ENCODE peak calls at places on chromosomes 6 and 20, in six cellular contexts. One of them, this sample, is unnamed.

GRCh38 chr20:3889489-3890409 is 562 bp downstream of the PANK2 start:
- DNase-seq in A549: peak
- DNase-seq in K562: peak
- DNase-seq in HepG2: peak
- DNase-seq in endothelial cell of umbilical vein: peak
- DNase-seq in H1: peak
- DNase-seq in this sample: peak

GRCh38 chr6:35948725-35949124 is 27.8 kb upstream of the SRPK1 start:
- DNase-seq in A549: peak
- DNase-seq in K562: no peak
- DNase-seq in HepG2: peak
- DNase-seq in endothelial cell of umbilical vein: peak
- DNase-seq in H1: no peak
- DNase-seq in this sample: peak

GRCh38 chr20:48831702-48832422 is 4.1 kb upstream of the PREX1 start:
- DNase-seq in A549: peak
- DNase-seq in K562: peak
- DNase-seq in HepG2: no peak
- DNase-seq in endothelial cell of umbilical vein: peak
- DNase-seq in H1: no peak
- DNase-seq in this sample: no peak

GRCh38 chr20:21520702-21521595 is 7.1 kb upstream of the NKX2-2 start:
- DNase-seq in A549: no peak
- DNase-seq in K562: no peak
- DNase-seq in HepG2: no peak
- DNase-seq in endothelial cell of umbilical vein: no peak
- DNase-seq in H1: no peak
- DNase-seq in this sample: peak

GRCh38 chr6:166716910-166717617 is 90.0 kb upstream of the RPS6KA2 start:
- DNase-seq in A549: no peak
- DNase-seq in K562: no peak
- DNase-seq in HepG2: no peak
- DNase-seq in endothelial cell of umbilical vein: no peak
- DNase-seq in H1: no peak
- DNase-seq in this sample: no peak

GRCh38 chr6:158649289-158650143 is at the start of gene SYTL3:
- DNase-seq in A549: no peak
- DNase-seq in K562: no peak
- DNase-seq in HepG2: no peak
- DNase-seq in endothelial cell of umbilical vein: peak
- DNase-seq in H1: no peak
- DNase-seq in this sample: no peak

GRCh38 chr6:10901751-10902150 is 14.9 kb downstream of the SYCP2L start:
- DNase-seq in A549: no peak
- DNase-seq in K562: no peak
- DNase-seq in HepG2: no peak
- DNase-seq in endothelial cell of umbilical vein: no peak
- DNase-seq in H1: no peak
- DNase-seq in this sample: no peak

GRCh38 chr6:44739163-44739562 is 351.7 kb downstream of the CDC5L start:
- DNase-seq in A549: no peak
- DNase-seq in K562: no peak
- DNase-seq in HepG2: no peak
- DNase-seq in endothelial cell of umbilical vein: no peak
- DNase-seq in H1: no peak
- DNase-seq in this sample: no peak

GRCh38 chr20:35561268-35561667 is 19.4 kb downstream of the ERGIC3 start:
- DNase-seq in A549: peak
- DNase-seq in K562: no peak
- DNase-seq in HepG2: peak
- DNase-seq in endothelial cell of umbilical vein: peak
- DNase-seq in H1: peak
- DNase-seq in this sample: peak
- TF ChIP-seq JUN in A549: no peak
- TF ChIP-seq JUN in K562: no peak
- TF ChIP-seq JUN in HepG2: no peak
- TF ChIP-seq JUN in endothelial cell of umbilical vein: no peak
- TF ChIP-seq JUN in H1: no peak
- TF ChIP-seq JUN in this sample: no peak

GRCh38 chr6:152386131-152386530 is 251.0 kb downstream of the SYNE1 start:
- DNase-seq in A549: peak
- DNase-seq in K562: no peak
- DNase-seq in HepG2: no peak
- DNase-seq in endothelial cell of umbilical vein: no peak
- DNase-seq in H1: no peak
- DNase-seq in this sample: no peak

GRCh38 chr6:152375200-152375599 is 262.0 kb downstream of the SYNE1 start:
- DNase-seq in A549: no peak
- DNase-seq in K562: no peak
- DNase-seq in HepG2: no peak
- DNase-seq in endothelial cell of umbilical vein: no peak
- DNase-seq in H1: no peak
- DNase-seq in this sample: no peak

GRCh38 chr6:152378154-152378553 is 259.0 kb downstream of the SYNE1 start:
- DNase-seq in A549: no peak
- DNase-seq in K562: no peak
- DNase-seq in HepG2: peak
- DNase-seq in endothelial cell of umbilical vein: no peak
- DNase-seq in H1: no peak
- DNase-seq in this sample: no peak

GRCh38 chr6:152380993-152381898 is 255.9 kb downstream of the SYNE1 start:
- DNase-seq in A549: peak
- DNase-seq in K562: no peak
- DNase-seq in HepG2: peak
- DNase-seq in endothelial cell of umbilical vein: peak
- DNase-seq in H1: no peak
- DNase-seq in this sample: no peak

DNA sequence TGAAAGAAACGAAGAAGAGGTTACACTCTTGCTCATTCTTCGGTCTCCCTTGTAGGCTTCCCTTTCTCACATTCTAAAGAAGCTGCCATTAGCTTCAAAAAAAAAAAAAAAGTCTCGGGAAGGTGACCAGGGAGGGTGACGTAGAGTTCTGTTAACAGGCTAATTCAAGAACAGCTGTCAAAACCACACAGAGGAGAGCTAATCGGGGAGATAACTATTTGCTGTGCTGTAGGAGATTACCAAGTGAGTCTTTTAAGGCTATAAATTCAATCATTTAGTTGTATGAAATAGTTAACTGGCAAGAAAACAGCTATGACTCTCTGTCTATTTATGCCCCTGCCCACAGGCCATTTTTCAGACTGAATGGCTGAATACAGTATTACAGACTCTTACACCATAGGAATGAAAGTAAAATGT is 256.8 kb downstream of the SYNE1 start:
- DNase-seq in A549: peak
- DNase-seq in K562: no peak
- DNase-seq in HepG2: peak
- DNase-seq in endothelial cell of umbilical vein: peak
- DNase-seq in H1: no peak
- DNase-seq in this sample: no peak
- TF ChIP-seq JUN in A549: no peak
- TF ChIP-seq JUN in K562: no peak
- TF ChIP-seq JUN in HepG2: no peak
- TF ChIP-seq JUN in endothelial cell of umbilical vein: no peak
- TF ChIP-seq JUN in H1: no peak
- TF ChIP-seq JUN in this sample: no peak

GRCh38 chr6:20952605-20953004 is 418.3 kb downstream of the CDKAL1 start:
- DNase-seq in A549: no peak
- DNase-seq in K562: no peak
- DNase-seq in HepG2: peak
- DNase-seq in endothelial cell of umbilical vein: peak
- DNase-seq in H1: no peak
- DNase-seq in this sample: no peak

GRCh38 chr6:20953019-20953418 is 418.8 kb downstream of the CDKAL1 start:
- DNase-seq in A549: no peak
- DNase-seq in K562: no peak
- DNase-seq in HepG2: no peak
- DNase-seq in endothelial cell of umbilical vein: peak
- DNase-seq in H1: no peak
- DNase-seq in this sample: no peak

GRCh38 chr6:20960067-20960466 is 425.8 kb downstream of the CDKAL1 start:
- DNase-seq in A549: no peak
- DNase-seq in K562: no peak
- DNase-seq in HepG2: no peak
- DNase-seq in endothelial cell of umbilical vein: no peak
- DNase-seq in H1: no peak
- DNase-seq in this sample: no peak

GRCh38 chr6:20955751-20956150 is 421.5 kb downstream of the CDKAL1 start:
- DNase-seq in A549: no peak
- DNase-seq in K562: no peak
- DNase-seq in HepG2: no peak
- DNase-seq in endothelial cell of umbilical vein: no peak
- DNase-seq in H1: no peak
- DNase-seq in this sample: no peak

DNA sequence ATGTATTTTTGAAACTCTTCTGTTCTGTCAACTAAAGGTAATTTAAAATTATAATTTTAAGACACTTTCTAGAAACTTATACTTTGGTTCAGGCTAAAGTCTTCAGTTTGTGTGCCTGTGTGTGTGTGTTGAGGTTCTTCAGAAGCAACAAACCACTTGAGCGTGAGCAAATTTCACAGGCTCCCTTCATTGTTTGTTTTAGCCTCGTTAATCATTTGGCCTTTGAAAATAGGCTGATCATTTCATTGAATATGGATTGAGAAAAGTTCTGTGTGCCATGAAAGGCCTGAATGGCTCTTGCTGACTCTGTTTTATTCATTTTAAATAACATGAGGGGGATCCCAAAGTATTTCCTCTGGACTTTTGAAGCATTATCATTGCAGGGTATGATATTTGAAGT is 420.1 kb downstream of the CDKAL1 start:
- DNase-seq in A549: no peak
- DNase-seq in K562: no peak
- DNase-seq in HepG2: no peak
- DNase-seq in endothelial cell of umbilical vein: peak
- DNase-seq in H1: no peak
- DNase-seq in this sample: no peak
- TF ChIP-seq JUN in A549: no peak
- TF ChIP-seq JUN in K562: no peak
- TF ChIP-seq JUN in HepG2: no peak
- TF ChIP-seq JUN in endothelial cell of umbilical vein: no peak
- TF ChIP-seq JUN in H1: no peak
- TF ChIP-seq JUN in this sample: no peak

GRCh38 chr20:47027042-47027441 is 132.4 kb downstream of the EYA2 start:
- DNase-seq in A549: no peak
- DNase-seq in K562: no peak
- DNase-seq in HepG2: no peak
- DNase-seq in endothelial cell of umbilical vein: no peak
- DNase-seq in H1: no peak
- DNase-seq in this sample: no peak
- TF ChIP-seq JUN in A549: no peak
- TF ChIP-seq JUN in K562: no peak
- TF ChIP-seq JUN in HepG2: no peak
- TF ChIP-seq JUN in endothelial cell of umbilical vein: no peak
- TF ChIP-seq JUN in H1: no peak
- TF ChIP-seq JUN in this sample: no peak

GRCh38 chr6:165047952-165048351 is 261.5 kb downstream of the C6orf118 start:
- DNase-seq in A549: no peak
- DNase-seq in K562: no peak
- DNase-seq in HepG2: no peak
- DNase-seq in endothelial cell of umbilical vein: no peak
- DNase-seq in H1: no peak
- DNase-seq in this sample: no peak

GRCh38 chr6:165045631-165046030 is 263.8 kb downstream of the C6orf118 start:
- DNase-seq in A549: no peak
- DNase-seq in K562: no peak
- DNase-seq in HepG2: no peak
- DNase-seq in endothelial cell of umbilical vein: no peak
- DNase-seq in H1: no peak
- DNase-seq in this sample: no peak

GRCh38 chr6:165042912-165043311 is 266.5 kb downstream of the C6orf118 start:
- DNase-seq in A549: no peak
- DNase-seq in K562: no peak
- DNase-seq in HepG2: no peak
- DNase-seq in endothelial cell of umbilical vein: no peak
- DNase-seq in H1: no peak
- DNase-seq in this sample: peak
- TF ChIP-seq JUN in A549: no peak
- TF ChIP-seq JUN in K562: no peak
- TF ChIP-seq JUN in HepG2: no peak
- TF ChIP-seq JUN in endothelial cell of umbilical vein: no peak
- TF ChIP-seq JUN in H1: no peak
- TF ChIP-seq JUN in this sample: no peak

GRCh38 chr6:106799008-106799952 is 169.9 kb downstream of the QRSL1 start:
- DNase-seq in A549: peak
- DNase-seq in K562: no peak
- DNase-seq in HepG2: peak
- DNase-seq in endothelial cell of umbilical vein: no peak
- DNase-seq in H1: no peak
- DNase-seq in this sample: no peak
- TF ChIP-seq JUN in A549: no peak
- TF ChIP-seq JUN in K562: no peak
- TF ChIP-seq JUN in HepG2: no peak
- TF ChIP-seq JUN in endothelial cell of umbilical vein: no peak
- TF ChIP-seq JUN in H1: no peak
- TF ChIP-seq JUN in this sample: no peak

GRCh38 chr6:32427218-32427617 is 12.5 kb upstream of the HLA-DRA start:
- DNase-seq in A549: no peak
- DNase-seq in K562: no peak
- DNase-seq in HepG2: peak
- DNase-seq in endothelial cell of umbilical vein: peak
- DNase-seq in H1: no peak
- DNase-seq in this sample: no peak
- TF ChIP-seq JUN in A549: no peak
- TF ChIP-seq JUN in K562: no peak
- TF ChIP-seq JUN in HepG2: no peak
- TF ChIP-seq JUN in endothelial cell of umbilical vein: no peak
- TF ChIP-seq JUN in H1: no peak
- TF ChIP-seq JUN in this sample: no peak

GRCh38 chr6:77368660-77369313 is 94.5 kb downstream of the HTR1B start:
- DNase-seq in A549: no peak
- DNase-seq in K562: no peak
- DNase-seq in HepG2: no peak
- DNase-seq in endothelial cell of umbilical vein: peak
- DNase-seq in H1: peak
- DNase-seq in this sample: peak

GRCh38 chr6:77373955-77374354 is 89.3 kb downstream of the HTR1B start:
- DNase-seq in A549: no peak
- DNase-seq in K562: no peak
- DNase-seq in HepG2: no peak
- DNase-seq in endothelial cell of umbilical vein: no peak
- DNase-seq in H1: no peak
- DNase-seq in this sample: no peak
- TF ChIP-seq JUN in A549: no peak
- TF ChIP-seq JUN in K562: no peak
- TF ChIP-seq JUN in HepG2: no peak
- TF ChIP-seq JUN in endothelial cell of umbilical vein: no peak
- TF ChIP-seq JUN in H1: no peak
- TF ChIP-seq JUN in this sample: no peak

GRCh38 chr6:135183532-135184440 is 2.7 kb downstream of the MYB start:
- DNase-seq in A549: peak
- DNase-seq in K562: peak
- DNase-seq in HepG2: peak
- DNase-seq in endothelial cell of umbilical vein: peak
- DNase-seq in H1: peak
- DNase-seq in this sample: peak
- TF ChIP-seq JUN in A549: no peak
- TF ChIP-seq JUN in K562: no peak
- TF ChIP-seq JUN in HepG2: no peak
- TF ChIP-seq JUN in endothelial cell of umbilical vein: no peak
- TF ChIP-seq JUN in H1: no peak
- TF ChIP-seq JUN in this sample: no peak

This sample was measured in WTC11.